ENCODE peak calls at places on chromosomes 6 and 20, in seven cellular contexts. W is fibroblast of the aortic adventitia, J is Calu3, Q is hepatocyte, L is cardiac muscle cell, Z is brain microvascular endothelial cell, A is GM12864. E is an unnamed sample.

GRCh38 chr20:3661060-3661820 is 2.0 kb downstream of the GFRA4 start:
- DNase-seq in A (no peak), Z (no peak), W (no peak), L (no peak), Q (no peak), J (no peak), E (no peak)

GRCh38 chr6:169156108-169156821 is 97.4 kb downstream of the THBS2 start:
- DNase-seq in Q (no peak), J (no peak), A (no peak), L (no peak), W (peak), Z (peak), E (no peak)

GRCh38 chr6:129659590-129660345 is 50.2 kb downstream of the ARHGAP18 start:
- DNase-seq in L (no peak), Q (peak), J (no peak), W (no peak), A (no peak), Z (no peak), E (no peak)

GRCh38 chr6:153130515-153131036 is 506 bp downstream of the RGS17 start:
- DNase-seq in W (no peak), Z (no peak), Q (peak), A (no peak), J (no peak), L (peak), E (peak)

GRCh38 chr20:49685161-49685601 is 28.5 kb downstream of the B4GALT5 start:
- DNase-seq in A (no peak), Q (no peak), Z (no peak), W (peak), J (no peak), L (no peak), E (no peak)

GRCh38 chr20:58649288-58650180 is 1.5 kb upstream of the STX16 start:
- DNase-seq in Z (no peak), L (peak), Q (peak), A (no peak), W (no peak), J (no peak), E (peak)

GRCh38 chr20:18943542-18943941 is 130.0 kb downstream of the SCP2D1 start:
- DNase-seq in W (no peak), Z (no peak), L (no peak), A (no peak), J (no peak), Q (no peak), E (no peak)

GRCh38 chr6:155066371-155066770 is 71.3 kb downstream of the TIAM2 start:
- DNase-seq in L (no peak), A (no peak), Z (no peak), Q (no peak), W (peak), J (no peak), E (no peak)

GRCh38 chr6:140062042-140063041 is 687.9 kb upstream of the CITED2 start:
- DNase-seq in A (no peak), W (peak), Z (peak), L (no peak), Q (peak), J (no peak), E (no peak)

DNA sequence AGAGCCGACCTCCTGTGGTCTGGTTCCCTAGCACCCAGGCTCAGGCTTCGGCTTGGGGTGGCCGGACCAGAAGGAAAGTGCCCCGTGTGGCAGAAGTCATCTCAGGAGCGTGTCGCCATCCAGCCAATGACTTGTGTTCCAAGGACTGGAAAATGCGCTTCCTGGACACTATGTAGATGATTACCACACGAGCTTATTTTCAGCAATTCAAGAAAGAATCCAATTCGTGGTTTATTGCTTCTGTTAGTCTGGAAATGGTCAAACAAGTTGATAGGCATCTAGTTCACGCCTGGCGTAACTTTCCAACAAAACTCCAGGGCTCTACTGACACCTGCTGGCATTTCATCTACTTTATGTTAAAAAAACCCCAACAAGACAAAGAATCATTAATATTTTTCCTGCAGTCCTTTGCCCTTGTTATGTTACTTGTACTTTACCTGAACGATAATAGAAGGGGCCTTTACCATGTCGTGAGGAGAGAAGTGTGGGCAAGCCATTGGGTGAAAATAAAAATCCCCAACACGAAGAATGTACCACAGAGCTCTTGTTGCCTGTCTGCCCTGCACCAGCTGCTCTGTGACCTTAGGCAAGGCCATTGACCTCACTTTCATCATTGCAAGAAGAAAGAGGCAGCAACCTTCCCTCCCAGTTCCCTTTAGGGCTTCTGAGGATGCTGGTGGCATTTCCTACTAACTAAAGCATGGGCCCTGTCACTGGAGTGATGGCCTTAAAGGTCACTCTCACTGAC is 154.7 kb upstream of the LAMP5 start:
- DNase-seq in J (peak), A (no peak), Z (peak), L (peak), W (peak), Q (peak), E (peak)
- TF ChIP-seq CTCF in J (peak), A (peak), Z (peak), L (peak), W (peak), Q (peak), E (peak)

GRCh38 chr20:53195882-53196610 is 223.9 kb downstream of the TSHZ2 start:
- DNase-seq in W (no peak), A (no peak), Q (no peak), J (no peak), L (no peak), Z (no peak), E (no peak)
- TF ChIP-seq CTCF in W (no peak), A (no peak), Q (no peak), J (no peak), L (peak), Z (no peak), E (no peak)

DNA sequence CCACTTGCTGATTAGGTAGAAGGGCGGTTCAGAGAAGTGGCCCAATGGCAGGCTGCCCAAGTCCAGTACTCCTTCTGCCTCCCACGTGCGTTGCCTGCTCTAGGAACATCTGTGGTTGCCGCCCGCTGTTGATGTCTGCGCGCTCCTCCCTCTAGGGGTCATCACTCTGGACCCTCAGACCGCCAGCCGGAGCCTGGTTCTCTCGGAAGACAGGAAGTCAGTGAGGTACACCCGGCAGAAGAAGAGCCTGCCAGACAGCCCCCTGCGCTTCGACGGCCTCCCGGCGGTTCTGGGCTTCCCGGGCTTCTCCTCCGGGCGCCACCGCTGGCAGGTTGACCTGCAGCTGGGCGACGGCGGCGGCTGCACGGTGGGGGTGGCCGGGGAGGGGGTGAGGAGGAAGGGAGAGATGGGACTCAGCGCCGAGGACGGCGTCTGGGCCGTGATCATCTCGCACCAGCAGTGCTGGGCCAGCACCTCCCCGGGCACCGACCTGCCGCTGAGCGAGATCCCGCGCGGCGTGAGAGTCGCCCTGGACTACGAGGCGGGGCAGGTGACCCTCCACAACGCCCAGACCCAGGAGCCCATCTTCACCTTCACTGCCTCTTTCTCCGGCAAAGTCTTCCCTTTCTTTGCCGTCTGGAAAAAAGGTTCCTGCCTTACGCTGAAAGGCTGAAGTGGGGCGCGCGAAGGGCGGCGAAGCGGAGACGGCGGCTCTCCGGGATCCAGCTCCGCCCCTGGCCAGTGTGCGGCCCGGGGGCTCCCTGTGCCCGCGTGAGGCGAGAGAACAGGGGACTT is 8.5 kb downstream of the TRIM15 start:
- DNase-seq in A (no peak), L (peak), Z (peak), W (peak), Q (peak), J (no peak), E (peak)
- TF ChIP-seq CTCF in A (no peak), L (no peak), Z (no peak), W (no peak), Q (peak), J (no peak), E (no peak)

DNA sequence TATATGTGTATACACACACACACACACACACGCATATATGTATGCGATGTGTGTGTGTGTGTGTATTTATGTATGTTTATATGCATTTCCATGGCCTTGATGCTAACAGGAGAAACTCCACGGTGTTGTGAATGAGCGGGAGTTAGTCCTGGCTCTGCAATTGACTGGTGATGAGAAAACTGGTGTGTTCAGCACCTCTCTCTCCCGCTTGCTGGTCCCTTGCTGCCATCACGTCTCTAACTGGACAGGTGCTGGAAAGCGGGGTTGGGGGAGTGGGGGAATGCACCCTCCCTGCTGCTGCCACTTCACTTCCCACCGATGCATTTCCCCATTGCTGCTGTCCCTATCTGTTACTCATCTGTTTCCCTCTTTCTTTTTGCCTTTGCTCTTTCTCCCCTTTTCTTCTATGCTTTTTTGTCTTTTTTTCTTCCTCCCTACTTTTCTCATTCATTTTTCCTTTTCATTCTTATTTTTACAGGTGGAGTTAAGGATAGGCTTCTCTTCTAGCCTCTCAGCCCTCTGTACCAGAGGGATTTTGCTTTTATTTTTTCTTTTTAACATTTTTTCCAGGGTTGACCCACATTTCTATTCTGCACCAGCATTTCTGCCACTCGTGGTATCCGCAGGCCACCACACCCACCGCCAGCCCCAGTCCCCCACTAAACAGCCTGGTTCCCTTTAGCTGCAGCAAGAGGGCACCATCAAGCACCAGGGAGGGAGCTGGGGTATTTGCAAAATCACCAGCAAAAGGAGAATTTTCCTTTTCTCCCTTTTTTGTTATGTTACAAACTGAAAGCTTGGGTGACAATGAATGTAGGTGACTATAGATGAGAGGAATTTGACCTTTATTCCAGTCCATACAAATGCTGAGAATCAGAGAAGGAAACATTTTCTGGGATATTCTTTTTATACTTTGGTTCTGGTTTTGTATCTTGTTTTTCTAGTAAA is 115.6 kb downstream of the TCP11 start:
- DNase-seq in Z (no peak), Q (no peak), J (no peak), W (no peak), L (no peak), A (no peak), E (no peak)
- TF ChIP-seq CTCF in Z (peak), Q (no peak), J (peak), W (peak), L (peak), A (no peak), E (no peak)

E was measured in nephron progenitor cell.